ENCODE peak calls at places on chromosomes 6 and 20, in seven cellular contexts. C is tibial nerve, Y is IMR-90, V is body of pancreas, S is NB4, U is breast epithelium, R is adrenal gland. E is an unnamed sample.
A peak's percentile ranks its signal among the peaks of the same experiment; 100 is the strongest.

GRCh38 chr20:22342410-22342809 is 242.0 kb downstream of the FOXA2 start:
- DNase-seq in C (no peak), S (no peak), V (no peak), U (no peak), Y (no peak), R (no peak), E (no peak)

GRCh38 chr20:58308680-58309527 is 611 bp upstream of the RAB22A start:
- DNase-seq in Y (peak; percentile 46), V (peak; percentile 67), C (peak; percentile 44), S (peak; percentile 62), R (peak; percentile 64), U (peak; percentile 49), E (peak; percentile 54)

GRCh38 chr6:36347635-36348034 is 10.9 kb upstream of the BNIP5 start:
- DNase-seq in R (no peak), U (no peak), V (peak; percentile 47), S (no peak), C (no peak), Y (no peak), E (no peak)

GRCh38 chr20:35200255-35200654 is 26.2 kb upstream of the MMP24 start:
- DNase-seq in C (no peak), R (no peak), U (no peak), Y (peak; percentile 87), V (no peak), S (no peak), E (no peak)

GRCh38 chr6:355809-356208 is 35.7 kb upstream of the IRF4 start:
- DNase-seq in U (no peak), Y (no peak), S (no peak), C (no peak), R (no peak), V (no peak), E (no peak)

GRCh38 chr20:18853946-18854646 is 40.5 kb downstream of the SCP2D1 start:
- DNase-seq in V (no peak), Y (no peak), C (no peak), U (no peak), R (no peak), S (no peak), E (no peak)

GRCh38 chr20:24160563-24161355 is 172.2 kb upstream of the GGTLC1 start:
- DNase-seq in C (peak; percentile 52), Y (peak; percentile 63), S (peak; percentile 44), U (no peak), V (peak; percentile 64), R (peak; percentile 41), E (no peak)

GRCh38 chr20:20568604-20569205 is 143.7 kb downstream of the RALGAPA2 start:
- DNase-seq in Y (peak; percentile 58), U (no peak), S (peak; percentile 57), R (peak; percentile 16), C (no peak), V (peak; percentile 26), E (no peak)

GRCh38 chr6:35287671-35288396 is 9.8 kb upstream of the DEF6 start:
- DNase-seq in S (no peak), R (no peak), V (no peak), Y (peak; percentile 91), U (no peak), C (no peak), E (no peak)

GRCh38 chr6:17923401-17923863 is 64.0 kb downstream of the KIF13A start:
- DNase-seq in C (no peak), S (no peak), R (no peak), V (no peak), U (no peak), Y (no peak), E (no peak)

GRCh38 chr6:132213732-132214131 is 187.5 kb downstream of the MOXD1 start:
- DNase-seq in C (no peak), V (no peak), Y (no peak), S (no peak), U (no peak), R (no peak), E (no peak)
- TF ChIP-seq POLR2A in C (no peak), V (no peak), Y (no peak), S (no peak), U (no peak), R (no peak), E (no peak)

DNA sequence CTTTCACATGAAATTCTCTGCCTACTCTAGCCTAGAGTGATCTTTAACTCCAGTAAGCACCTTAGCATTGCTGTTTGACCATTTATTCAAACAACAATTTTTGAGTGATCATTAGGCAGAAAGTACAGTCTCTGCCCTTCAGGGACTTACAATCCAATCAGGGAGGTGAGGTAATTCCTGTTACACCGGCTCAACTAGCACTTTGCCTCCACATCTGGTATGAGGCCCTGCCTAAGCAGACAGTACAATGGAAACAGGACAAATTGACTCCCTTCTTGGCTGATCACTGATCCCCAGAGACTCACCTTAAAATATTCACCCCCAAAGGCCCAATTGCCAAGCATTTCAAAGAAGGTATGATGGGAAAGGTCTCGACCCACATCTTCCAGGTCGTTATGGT is 1.4 kb downstream of the AARS2 start:
- DNase-seq in C (no peak), S (no peak), R (no peak), Y (no peak), U (no peak), V (no peak), E (no peak)
- TF ChIP-seq POLR2A in C (no peak), S (no peak), R (no peak), Y (no peak), U (no peak), V (no peak), E (no peak)

DNA sequence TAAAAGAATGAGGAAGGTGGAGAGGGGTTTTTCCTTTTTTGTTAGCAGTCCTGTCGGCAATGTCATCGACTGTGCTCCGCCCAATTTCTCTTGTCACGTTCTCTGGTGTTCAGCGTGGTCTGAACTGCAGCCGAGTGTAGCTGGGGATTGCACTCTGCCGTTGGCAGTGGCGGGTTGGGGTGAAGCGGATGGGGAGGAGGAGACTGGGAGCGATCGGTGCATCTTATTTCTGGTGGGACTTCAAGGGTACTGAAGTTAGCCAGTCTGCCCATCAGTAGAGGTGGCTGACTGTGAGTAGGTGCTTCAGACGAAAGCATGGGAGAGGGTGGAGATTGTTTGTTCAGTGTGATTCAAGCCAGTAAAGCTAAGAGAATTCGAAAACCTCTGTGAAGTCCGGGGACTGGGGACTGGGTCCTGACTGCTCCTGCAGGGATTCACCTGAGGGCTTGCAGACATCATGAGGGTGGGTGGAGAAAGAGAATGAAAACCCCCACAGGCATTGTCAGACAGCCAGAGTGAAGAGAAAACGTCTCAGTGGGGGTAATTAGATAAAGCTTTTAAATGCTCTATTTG is 5.1 kb downstream of the RREB1 start:
- DNase-seq in V (peak; percentile 37), Y (no peak), R (no peak), U (no peak), C (no peak), S (peak; percentile 64), E (no peak)
- TF ChIP-seq POLR2A in V (no peak), Y (no peak), R (no peak), U (no peak), C (no peak), S (no peak), E (no peak)

GRCh38 chr6:117473401-117473800 is 9.1 kb upstream of the DCBLD1 start:
- DNase-seq in C (no peak), Y (no peak), V (no peak), U (no peak), R (no peak), S (no peak), E (no peak)
- TF ChIP-seq POLR2A in C (no peak), Y (no peak), V (no peak), U (no peak), R (no peak), S (no peak), E (no peak)

DNA sequence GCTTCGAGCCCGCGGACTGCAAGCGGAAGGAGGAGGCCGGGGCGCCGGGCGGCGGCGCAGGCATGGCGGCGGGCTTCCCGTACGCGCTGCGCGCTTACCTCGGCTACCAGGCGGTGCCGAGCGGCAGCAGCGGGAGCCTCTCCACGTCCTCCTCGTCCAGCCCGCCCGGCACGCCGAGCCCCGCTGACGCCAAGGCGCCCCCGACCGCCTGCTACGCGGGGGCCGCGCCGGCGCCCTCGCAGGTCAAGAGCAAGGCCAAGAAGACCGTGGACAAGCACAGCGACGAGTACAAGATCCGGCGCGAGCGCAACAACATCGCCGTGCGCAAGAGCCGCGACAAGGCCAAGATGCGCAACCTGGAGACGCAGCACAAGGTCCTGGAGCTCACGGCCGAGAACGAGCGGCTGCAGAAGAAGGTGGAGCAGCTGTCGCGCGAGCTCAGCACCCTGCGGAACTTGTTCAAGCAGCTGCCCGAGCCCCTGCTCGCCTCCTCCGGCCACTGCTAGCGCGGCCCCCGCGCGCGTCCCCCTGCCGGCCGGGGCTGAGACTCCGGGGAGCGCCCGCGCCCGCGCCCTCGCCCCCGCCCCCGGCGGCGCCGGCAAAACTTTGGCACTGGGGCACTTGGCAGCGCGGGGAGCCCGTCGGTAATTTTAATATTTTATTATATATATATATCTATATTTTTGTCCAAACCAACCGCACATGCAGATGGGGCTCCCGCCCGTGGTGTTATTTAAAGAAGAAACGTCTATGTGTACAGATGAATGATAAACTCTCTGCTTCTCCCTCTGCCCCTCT is 1.1 kb downstream of the CEBPB start:
- DNase-seq in Y (peak; percentile 28), U (peak; percentile 35), S (peak; percentile 89), C (no peak), V (peak; percentile 66), R (peak; percentile 50), E (no peak)
- TF ChIP-seq POLR2A in Y (peak; percentile 75), U (no peak), S (peak; percentile 54), C (peak; percentile 12), V (peak; percentile 78), R (peak; percentile 58), E (no peak)

GRCh38 chr6:20403080-20403765 is 1.5 kb downstream of the E2F3 start:
- DNase-seq in C (peak; percentile 72), U (peak; percentile 76), V (peak; percentile 70), S (peak; percentile 98), Y (peak; percentile 74), R (peak; percentile 92), E (peak; percentile 83)

GRCh38 chr6:20401403-20402180 is at the start of gene E2F3:
- DNase-seq in U (peak; percentile 100), V (peak; percentile 100), Y (peak; percentile 100), R (peak; percentile 100), C (peak; percentile 99), S (peak; percentile 100), E (peak; percentile 100)

GRCh38 chr6:20403766-20404640 is 2.3 kb downstream of the E2F3 start:
- DNase-seq in V (no peak), Y (peak; percentile 58), R (no peak), S (peak; percentile 86), U (no peak), C (peak; percentile 15), E (peak; percentile 18)

GRCh38 chr6:20400476-20401402 is 940 bp upstream of the E2F3 start:
- DNase-seq in V (peak; percentile 31), Y (no peak), S (peak; percentile 75), C (peak; percentile 18), R (peak; percentile 29), U (no peak), E (peak; percentile 73)

GRCh38 chr6:20402181-20403079 is 751 bp downstream of the E2F3 start:
- DNase-seq in R (peak; percentile 47), C (peak; percentile 47), Y (no peak), S (peak; percentile 90), V (peak; percentile 25), U (no peak), E (peak; percentile 25)
- TF ChIP-seq POLR2A in R (no peak), C (no peak), Y (no peak), S (no peak), V (no peak), U (no peak), E (no peak)